ENCODE peak calls at places on chromosomes 5 and 9, in seven cellular contexts. A is amygdala, M is epithelial cell of esophagus, V is H4, N is body of pancreas, J is choroid plexus epithelial cell, D is T-helper 2 cell. Z is an unnamed sample.

GRCh38 chr5:19880430-19880829 is 107.6 kb downstream of the CDH18 start:
- DNase-seq in A (no peak), M (no peak), V (no peak), N (no peak), J (no peak), D (no peak), Z (no peak)

GRCh38 chr5:150175536-150175935 is 9.0 kb downstream of the CDX1 start:
- DNase-seq in A (no peak), M (peak), V (peak), N (no peak), J (peak), D (no peak), Z (peak)

GRCh38 chr5:146173597-146173996 is 8.9 kb downstream of the LARS1 start:
- DNase-seq in A (no peak), M (no peak), V (no peak), N (no peak), J (no peak), D (no peak), Z (no peak)

GRCh38 chr9:76292246-76292645 is 102.0 kb downstream of the RFK start:
- DNase-seq in A (no peak), M (no peak), V (no peak), N (no peak), J (peak), D (no peak), Z (no peak)

GRCh38 chr5:157528036-157528632 is 47.4 kb downstream of the ADAM19 start:
- DNase-seq in A (peak), M (no peak), V (no peak), N (no peak), J (peak), D (no peak), Z (no peak)

GRCh38 chr5:138754699-138755057 is 1.5 kb downstream of the CTNNA1 start:
- DNase-seq in A (no peak), M (peak), V (peak), N (no peak), J (no peak), D (no peak), Z (no peak)

GRCh38 chr9:38315085-38315595 is 77.4 kb upstream of the ALDH1B1 start:
- DNase-seq in A (no peak), M (no peak), V (no peak), N (peak), J (no peak), D (no peak), Z (no peak)

GRCh38 chr9:115849679-115850412 is 303.7 kb upstream of the PAPPA start:
- DNase-seq in A (no peak), M (no peak), V (no peak), N (no peak), J (no peak), D (no peak), Z (no peak)

GRCh38 chr5:93191426-93191825 is 389.6 kb downstream of the NR2F1-AS1 start:
- DNase-seq in A (no peak), M (no peak), V (no peak), N (no peak), J (peak), D (no peak), Z (no peak)

GRCh38 chr5:56900395-56900794 is 9.0 kb upstream of the SETD9 start:
- DNase-seq in A (no peak), M (peak), V (no peak), N (no peak), J (peak), D (no peak), Z (no peak)

GRCh38 chr9:102795532-102795931 is 199.6 kb upstream of the CYLC2 start:
- DNase-seq in A (no peak), M (no peak), V (no peak), N (no peak), J (no peak), D (no peak), Z (no peak)

GRCh38 chr5:160312139-160312959 is at the start of gene CCNJL:
- DNase-seq in A (peak), M (peak), V (peak), N (peak), J (no peak), D (no peak), Z (peak)

GRCh38 chr5:174725261-174725990 is 1.0 kb downstream of the MSX2 start:
- DNase-seq in A (no peak), M (no peak), V (no peak), N (no peak), J (no peak), D (no peak), Z (no peak)

GRCh38 chr9:20884985-20885593 is 146.4 kb downstream of the HACD4 start:
- DNase-seq in A (peak), M (peak), V (peak), N (peak), J (peak), D (no peak), Z (peak)

GRCh38 chr5:143713331-143714032 is 98.5 kb upstream of the HMHB1 start:
- DNase-seq in A (no peak), M (no peak), V (no peak), N (no peak), J (peak), D (no peak), Z (no peak)

GRCh38 chr9:74824654-74825053 is 63.1 kb downstream of the TRPM6 start:
- DNase-seq in A (no peak), M (peak), V (peak), N (peak), J (peak), D (no peak), Z (peak)

GRCh38 chr5:105304859-105305258 is 1742.3 kb upstream of the NUDT12 start:
- DNase-seq in A (no peak), M (no peak), V (no peak), N (no peak), J (no peak), D (no peak), Z (no peak)

GRCh38 chr9:98625728-98626127 is 83.0 kb downstream of the GABBR2 start:
- DNase-seq in A (no peak), M (no peak), V (no peak), N (no peak), J (no peak), D (no peak), Z (no peak)

Z was measured in SJCRH30.